ENCODE peak calls at places on chromosomes 13 and 19, in ten cellular contexts. One of them, this sample, is unnamed.

GRCh38 chr19:18672606-18673337 is 10.7 kb upstream of the CRTC1 start:
- DNase-seq in effector memory CD4-positive, alpha-beta T cell: no peak
- DNase-seq in small intestine: peak; percentile 25
- DNase-seq in psoas muscle: peak; percentile 79
- DNase-seq in upper lobe of left lung: no peak
- DNase-seq in lower lobe of right lung: no peak
- DNase-seq in cardiac muscle cell: no peak
- DNase-seq in prostate gland: no peak
- DNase-seq in CD4-positive, CD25-positive, alpha-beta regulatory T cell: no peak
- DNase-seq in K562: peak; percentile 29
- DNase-seq in this sample: no peak

GRCh38 chr13:74305876-74306275 is 171.7 kb upstream of the KLF12 start:
- DNase-seq in cardiac muscle cell: no peak
- DNase-seq in upper lobe of left lung: no peak
- DNase-seq in psoas muscle: no peak
- DNase-seq in small intestine: no peak
- DNase-seq in lower lobe of right lung: no peak
- DNase-seq in CD4-positive, CD25-positive, alpha-beta regulatory T cell: no peak
- DNase-seq in K562: no peak
- DNase-seq in effector memory CD4-positive, alpha-beta T cell: no peak
- DNase-seq in prostate gland: no peak
- DNase-seq in this sample: no peak

GRCh38 chr19:7914099-7914498 is 531 bp upstream of the TGFBR3L start:
- DNase-seq in CD4-positive, CD25-positive, alpha-beta regulatory T cell: no peak
- DNase-seq in prostate gland: no peak
- DNase-seq in cardiac muscle cell: no peak
- DNase-seq in K562: no peak
- DNase-seq in upper lobe of left lung: no peak
- DNase-seq in lower lobe of right lung: no peak
- DNase-seq in small intestine: no peak
- DNase-seq in psoas muscle: no peak
- DNase-seq in effector memory CD4-positive, alpha-beta T cell: no peak
- DNase-seq in this sample: no peak

GRCh38 chr13:73877399-73877798 is 256.8 kb downstream of the KLF12 start:
- DNase-seq in CD4-positive, CD25-positive, alpha-beta regulatory T cell: no peak
- DNase-seq in prostate gland: no peak
- DNase-seq in lower lobe of right lung: no peak
- DNase-seq in K562: no peak
- DNase-seq in cardiac muscle cell: no peak
- DNase-seq in upper lobe of left lung: no peak
- DNase-seq in psoas muscle: no peak
- DNase-seq in small intestine: no peak
- DNase-seq in effector memory CD4-positive, alpha-beta T cell: no peak
- DNase-seq in this sample: no peak

GRCh38 chr19:45591004-45591637 is 6.5 kb upstream of the OPA3 start:
- DNase-seq in psoas muscle: peak; percentile 58
- DNase-seq in small intestine: peak; percentile 61
- DNase-seq in CD4-positive, CD25-positive, alpha-beta regulatory T cell: no peak
- DNase-seq in prostate gland: peak; percentile 37
- DNase-seq in upper lobe of left lung: peak; percentile 66
- DNase-seq in K562: peak; percentile 88
- DNase-seq in cardiac muscle cell: peak; percentile 76
- DNase-seq in effector memory CD4-positive, alpha-beta T cell: no peak
- DNase-seq in lower lobe of right lung: peak; percentile 68
- DNase-seq in this sample: no peak

GRCh38 chr13:29507356-29507755 is 88.1 kb downstream of the SLC7A1 start:
- DNase-seq in CD4-positive, CD25-positive, alpha-beta regulatory T cell: no peak
- DNase-seq in lower lobe of right lung: no peak
- DNase-seq in upper lobe of left lung: no peak
- DNase-seq in prostate gland: no peak
- DNase-seq in K562: no peak
- DNase-seq in small intestine: no peak
- DNase-seq in cardiac muscle cell: no peak
- DNase-seq in psoas muscle: peak; percentile 41
- DNase-seq in effector memory CD4-positive, alpha-beta T cell: no peak
- DNase-seq in this sample: no peak

GRCh38 chr19:33699754-33700407 is 78.1 kb downstream of the CHST8 start:
- DNase-seq in CD4-positive, CD25-positive, alpha-beta regulatory T cell: no peak
- DNase-seq in lower lobe of right lung: no peak
- DNase-seq in upper lobe of left lung: no peak
- DNase-seq in K562: no peak
- DNase-seq in psoas muscle: no peak
- DNase-seq in cardiac muscle cell: no peak
- DNase-seq in effector memory CD4-positive, alpha-beta T cell: no peak
- DNase-seq in prostate gland: no peak
- DNase-seq in small intestine: no peak
- DNase-seq in this sample: no peak

GRCh38 chr13:35378939-35379338 is 97.5 kb downstream of the MAB21L1 start:
- DNase-seq in effector memory CD4-positive, alpha-beta T cell: no peak
- DNase-seq in cardiac muscle cell: no peak
- DNase-seq in small intestine: no peak
- DNase-seq in psoas muscle: no peak
- DNase-seq in prostate gland: no peak
- DNase-seq in CD4-positive, CD25-positive, alpha-beta regulatory T cell: no peak
- DNase-seq in upper lobe of left lung: no peak
- DNase-seq in lower lobe of right lung: no peak
- DNase-seq in K562: no peak
- DNase-seq in this sample: no peak

GRCh38 chr19:50549927-50550593 is 18.2 kb downstream of the LRRC4B start:
- DNase-seq in effector memory CD4-positive, alpha-beta T cell: no peak
- DNase-seq in prostate gland: no peak
- DNase-seq in K562: no peak
- DNase-seq in upper lobe of left lung: no peak
- DNase-seq in psoas muscle: no peak
- DNase-seq in lower lobe of right lung: no peak
- DNase-seq in cardiac muscle cell: no peak
- DNase-seq in CD4-positive, CD25-positive, alpha-beta regulatory T cell: no peak
- DNase-seq in small intestine: no peak
- DNase-seq in this sample: no peak

GRCh38 chr19:50548191-50549058 is 19.8 kb downstream of the LRRC4B start:
- DNase-seq in effector memory CD4-positive, alpha-beta T cell: no peak
- DNase-seq in psoas muscle: no peak
- DNase-seq in upper lobe of left lung: no peak
- DNase-seq in K562: no peak
- DNase-seq in cardiac muscle cell: no peak
- DNase-seq in CD4-positive, CD25-positive, alpha-beta regulatory T cell: no peak
- DNase-seq in prostate gland: no peak
- DNase-seq in small intestine: no peak
- DNase-seq in lower lobe of right lung: no peak
- DNase-seq in this sample: no peak

GRCh38 chr19:50546527-50547221 is 21.6 kb downstream of the LRRC4B start:
- DNase-seq in K562: no peak
- DNase-seq in upper lobe of left lung: no peak
- DNase-seq in small intestine: no peak
- DNase-seq in cardiac muscle cell: no peak
- DNase-seq in effector memory CD4-positive, alpha-beta T cell: no peak
- DNase-seq in CD4-positive, CD25-positive, alpha-beta regulatory T cell: no peak
- DNase-seq in prostate gland: no peak
- DNase-seq in lower lobe of right lung: no peak
- DNase-seq in psoas muscle: no peak
- DNase-seq in this sample: no peak

GRCh38 chr19:50549059-50549926 is 18.9 kb downstream of the LRRC4B start:
- DNase-seq in lower lobe of right lung: no peak
- DNase-seq in CD4-positive, CD25-positive, alpha-beta regulatory T cell: no peak
- DNase-seq in prostate gland: no peak
- DNase-seq in upper lobe of left lung: no peak
- DNase-seq in small intestine: no peak
- DNase-seq in cardiac muscle cell: no peak
- DNase-seq in effector memory CD4-positive, alpha-beta T cell: no peak
- DNase-seq in K562: no peak
- DNase-seq in psoas muscle: no peak
- DNase-seq in this sample: no peak

GRCh38 chr19:50547385-50548190 is 20.6 kb downstream of the LRRC4B start:
- DNase-seq in upper lobe of left lung: no peak
- DNase-seq in cardiac muscle cell: no peak
- DNase-seq in K562: no peak
- DNase-seq in prostate gland: no peak
- DNase-seq in lower lobe of right lung: no peak
- DNase-seq in CD4-positive, CD25-positive, alpha-beta regulatory T cell: no peak
- DNase-seq in psoas muscle: no peak
- DNase-seq in small intestine: no peak
- DNase-seq in effector memory CD4-positive, alpha-beta T cell: no peak
- DNase-seq in this sample: no peak
- H3K27ac ChIP-seq in upper lobe of left lung: peak overlapping the region; percentile 40
- H3K27ac ChIP-seq in cardiac muscle cell: no peak overlapping the region
- H3K27ac ChIP-seq in K562: no peak overlapping the region
- H3K27ac ChIP-seq in prostate gland: no peak overlapping the region
- H3K27ac ChIP-seq in lower lobe of right lung: no peak overlapping the region
- H3K27ac ChIP-seq in CD4-positive, CD25-positive, alpha-beta regulatory T cell: no peak overlapping the region
- H3K27ac ChIP-seq in psoas muscle: no peak overlapping the region
- H3K27ac ChIP-seq in small intestine: no peak overlapping the region
- H3K27ac ChIP-seq in effector memory CD4-positive, alpha-beta T cell: no peak overlapping the region
- H3K27ac ChIP-seq in this sample: no peak overlapping the region

GRCh38 chr19:41864374-41864773 is 4.3 kb downstream of the RPS19 start:
- DNase-seq in CD4-positive, CD25-positive, alpha-beta regulatory T cell: no peak
- DNase-seq in K562: no peak
- DNase-seq in effector memory CD4-positive, alpha-beta T cell: no peak
- DNase-seq in prostate gland: no peak
- DNase-seq in small intestine: no peak
- DNase-seq in cardiac muscle cell: no peak
- DNase-seq in psoas muscle: peak; percentile 8
- DNase-seq in upper lobe of left lung: no peak
- DNase-seq in lower lobe of right lung: peak; percentile 16
- DNase-seq in this sample: no peak

GRCh38 chr19:41861098-41861768 is 1.2 kb downstream of the RPS19 start:
- DNase-seq in K562: peak; percentile 35
- DNase-seq in small intestine: no peak
- DNase-seq in effector memory CD4-positive, alpha-beta T cell: no peak
- DNase-seq in psoas muscle: no peak
- DNase-seq in CD4-positive, CD25-positive, alpha-beta regulatory T cell: no peak
- DNase-seq in upper lobe of left lung: no peak
- DNase-seq in lower lobe of right lung: no peak
- DNase-seq in cardiac muscle cell: no peak
- DNase-seq in prostate gland: no peak
- DNase-seq in this sample: no peak

GRCh38 chr19:41861846-41862245 is 1.8 kb downstream of the RPS19 start:
- DNase-seq in psoas muscle: peak; percentile 4
- DNase-seq in prostate gland: no peak
- DNase-seq in effector memory CD4-positive, alpha-beta T cell: no peak
- DNase-seq in small intestine: no peak
- DNase-seq in lower lobe of right lung: no peak
- DNase-seq in K562: no peak
- DNase-seq in CD4-positive, CD25-positive, alpha-beta regulatory T cell: no peak
- DNase-seq in upper lobe of left lung: no peak
- DNase-seq in cardiac muscle cell: no peak
- DNase-seq in this sample: no peak

GRCh38 chr19:41863209-41863931 is 3.3 kb downstream of the RPS19 start:
- DNase-seq in lower lobe of right lung: no peak
- DNase-seq in CD4-positive, CD25-positive, alpha-beta regulatory T cell: no peak
- DNase-seq in effector memory CD4-positive, alpha-beta T cell: no peak
- DNase-seq in K562: no peak
- DNase-seq in cardiac muscle cell: no peak
- DNase-seq in upper lobe of left lung: no peak
- DNase-seq in small intestine: no peak
- DNase-seq in psoas muscle: peak; percentile 37
- DNase-seq in prostate gland: no peak
- DNase-seq in this sample: no peak

DNA sequence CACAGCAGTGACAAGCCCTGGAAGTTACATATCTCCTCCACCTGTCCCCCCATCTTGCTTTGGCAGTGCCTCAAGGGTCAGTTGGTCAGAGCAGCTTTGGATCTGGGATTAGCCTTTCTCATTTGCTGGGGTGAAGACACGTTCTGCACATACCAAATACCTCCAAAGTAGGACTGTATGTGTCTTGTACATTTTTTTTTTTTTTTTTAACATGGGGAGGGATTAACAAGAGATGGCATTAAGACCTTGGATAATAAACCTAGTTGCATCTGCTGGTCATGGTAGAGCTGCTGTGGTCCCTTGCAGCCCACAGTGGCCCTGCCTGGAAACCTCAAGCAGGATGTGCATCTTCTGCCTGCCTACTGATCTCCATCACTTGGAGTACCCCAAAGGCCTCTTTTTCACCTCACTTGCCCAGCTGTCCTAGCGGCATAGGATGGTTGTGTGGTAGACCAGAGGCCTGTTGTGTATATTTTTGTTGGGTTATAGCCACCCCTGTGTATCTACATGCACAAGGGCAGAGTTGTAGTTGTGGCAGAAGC is 2.5 kb downstream of the RPS19 start:
- DNase-seq in effector memory CD4-positive, alpha-beta T cell: no peak
- DNase-seq in lower lobe of right lung: no peak
- DNase-seq in small intestine: no peak
- DNase-seq in prostate gland: no peak
- DNase-seq in K562: no peak
- DNase-seq in cardiac muscle cell: no peak
- DNase-seq in CD4-positive, CD25-positive, alpha-beta regulatory T cell: no peak
- DNase-seq in upper lobe of left lung: no peak
- DNase-seq in psoas muscle: peak; percentile 16
- DNase-seq in this sample: no peak
- H3K36me3 ChIP-seq in effector memory CD4-positive, alpha-beta T cell: peaks cover 47% of the 10 kb centered on the region
- H3K36me3 ChIP-seq in lower lobe of right lung: peaks cover 67% of the 10 kb centered on the region
- H3K36me3 ChIP-seq in small intestine: peaks cover 16% of the 10 kb centered on the region
- H3K36me3 ChIP-seq in prostate gland: peaks cover 8% of the 10 kb centered on the region
- H3K36me3 ChIP-seq in K562: peaks cover 67% of the 10 kb centered on the region
- H3K36me3 ChIP-seq in cardiac muscle cell: peaks cover 49% of the 10 kb centered on the region
- H3K36me3 ChIP-seq in CD4-positive, CD25-positive, alpha-beta regulatory T cell: peaks cover 42% of the 10 kb centered on the region
- H3K36me3 ChIP-seq in upper lobe of left lung: peaks cover 13% of the 10 kb centered on the region
- H3K36me3 ChIP-seq in psoas muscle: peaks cover 9% of the 10 kb centered on the region
- H3K36me3 ChIP-seq in this sample: peaks cover 61% of the 10 kb centered on the region

DNA sequence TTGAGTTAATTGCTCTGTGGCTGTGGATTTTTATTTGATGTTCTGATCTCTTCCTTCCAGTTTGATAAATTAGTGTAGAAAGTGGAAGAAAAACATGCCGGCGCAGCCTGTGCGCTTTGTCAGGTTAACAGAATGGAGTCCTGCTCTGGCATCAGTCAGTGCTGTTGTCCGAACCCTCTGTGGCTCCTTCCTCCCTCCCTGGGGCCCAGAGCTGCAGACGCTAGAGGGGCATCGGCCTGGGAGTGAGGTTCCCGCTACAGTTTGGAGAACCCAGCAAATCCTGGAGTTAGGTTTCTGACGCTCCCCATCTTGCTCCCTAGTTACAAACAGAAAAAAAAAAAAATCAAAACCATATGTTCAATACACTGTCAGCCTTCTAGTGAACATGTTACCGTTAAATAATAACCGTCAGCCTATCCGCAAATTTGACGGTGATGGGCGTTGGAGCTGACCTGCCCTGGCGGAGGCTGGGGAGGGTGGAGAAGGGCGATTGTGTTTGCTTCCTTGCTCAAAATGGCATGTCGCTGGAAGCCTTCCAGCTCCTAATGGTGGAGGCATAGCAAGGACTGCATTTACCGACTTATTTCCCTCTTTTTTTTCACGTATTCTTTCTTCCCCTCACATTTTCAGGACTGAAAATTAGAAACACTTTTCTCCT is 13.5 kb downstream of the MBNL2 start:
- DNase-seq in K562: no peak
- DNase-seq in effector memory CD4-positive, alpha-beta T cell: no peak
- DNase-seq in upper lobe of left lung: no peak
- DNase-seq in cardiac muscle cell: no peak
- DNase-seq in CD4-positive, CD25-positive, alpha-beta regulatory T cell: no peak
- DNase-seq in small intestine: peak; percentile 62
- DNase-seq in psoas muscle: no peak
- DNase-seq in lower lobe of right lung: no peak
- DNase-seq in prostate gland: no peak
- DNase-seq in this sample: no peak
- H3K27ac ChIP-seq in K562: no peak overlapping the region
- H3K27ac ChIP-seq in effector memory CD4-positive, alpha-beta T cell: no peak overlapping the region
- H3K27ac ChIP-seq in upper lobe of left lung: peak overlapping the region; percentile 45
- H3K27ac ChIP-seq in cardiac muscle cell: no peak overlapping the region
- H3K27ac ChIP-seq in CD4-positive, CD25-positive, alpha-beta regulatory T cell: no peak overlapping the region
- H3K27ac ChIP-seq in small intestine: peak overlapping the region; percentile 78
- H3K27ac ChIP-seq in psoas muscle: peak overlapping the region; percentile 53
- H3K27ac ChIP-seq in lower lobe of right lung: peak overlapping the region; percentile 33
- H3K27ac ChIP-seq in prostate gland: no peak overlapping the region
- H3K27ac ChIP-seq in this sample: peak overlapping the region; percentile 61

GRCh38 chr13:50015263-50015662 is at the start of gene KCNRG:
- DNase-seq in lower lobe of right lung: no peak
- DNase-seq in small intestine: no peak
- DNase-seq in prostate gland: no peak
- DNase-seq in cardiac muscle cell: no peak
- DNase-seq in CD4-positive, CD25-positive, alpha-beta regulatory T cell: no peak
- DNase-seq in effector memory CD4-positive, alpha-beta T cell: no peak
- DNase-seq in upper lobe of left lung: no peak
- DNase-seq in K562: peak; percentile 36
- DNase-seq in psoas muscle: no peak
- DNase-seq in this sample: no peak
- H3K36me3 ChIP-seq in lower lobe of right lung: peaks cover 52% of the 10 kb centered on the region
- H3K36me3 ChIP-seq in small intestine: peaks cover 8% of the 10 kb centered on the region
- H3K36me3 ChIP-seq in prostate gland: no peaks in the 10 kb centered on the region
- H3K36me3 ChIP-seq in cardiac muscle cell: peaks cover 13% of the 10 kb centered on the region
- H3K36me3 ChIP-seq in CD4-positive, CD25-positive, alpha-beta regulatory T cell: peaks cover 55% of the 10 kb centered on the region
- H3K36me3 ChIP-seq in effector memory CD4-positive, alpha-beta T cell: peaks cover 21% of the 10 kb centered on the region
- H3K36me3 ChIP-seq in upper lobe of left lung: no peaks in the 10 kb centered on the region
- H3K36me3 ChIP-seq in K562: peaks cover 41% of the 10 kb centered on the region
- H3K36me3 ChIP-seq in psoas muscle: peaks cover 7% of the 10 kb centered on the region
- H3K36me3 ChIP-seq in this sample: no peaks in the 10 kb centered on the region

This sample was measured in tibial nerve.